ENCODE peak calls at places on chromosomes 12 and 14, in seven cellular contexts. X, P, U, K, B, W and T are unnamed samples.

GRCh38 chr12:76025601-76026575 is 5.7 kb downstream of the PHLDA1 start:
- DNase-seq in W (no peak), P (no peak), K (no peak), X (no peak), B (no peak), U (no peak), T (no peak)

GRCh38 chr14:77322951-77323350 is 2.1 kb downstream of the GSTZ1 start:
- DNase-seq in P (no peak), B (no peak), K (no peak), U (no peak), X (no peak), W (no peak), T (no peak)

GRCh38 chr12:108123382-108123781 is 5.7 kb upstream of the WSCD2 start:
- DNase-seq in U (no peak), K (no peak), P (no peak), W (no peak), X (no peak), B (no peak), T (no peak)

GRCh38 chr14:86575141-86575540 is 1045.2 kb downstream of the FLRT2 start:
- DNase-seq in W (no peak), B (no peak), P (no peak), U (no peak), K (no peak), X (no peak), T (no peak)

GRCh38 chr14:68468437-68469207 is 324.2 kb downstream of the ZFP36L1 start:
- DNase-seq in P (no peak), U (peak), K (no peak), W (no peak), B (no peak), X (peak), T (no peak)

GRCh38 chr12:55682087-55682796 is 25.5 kb downstream of the ITGA7 start:
- DNase-seq in X (no peak), U (no peak), B (no peak), W (no peak), K (no peak), P (peak), T (no peak)

GRCh38 chr12:120479458-120479857 is 9.9 kb upstream of the SRSF9 start:
- DNase-seq in B (no peak), U (no peak), W (no peak), X (no peak), K (no peak), P (no peak), T (no peak)

GRCh38 chr12:130281157-130281799 is 56.4 kb upstream of the PIWIL1 start:
- DNase-seq in K (peak), X (peak), P (peak), B (peak), W (no peak), U (no peak), T (peak)

GRCh38 chr14:69873877-69874780 is 5.1 kb upstream of the SMOC1 start:
- DNase-seq in P (no peak), X (no peak), B (no peak), K (no peak), U (peak), W (no peak), T (no peak)

GRCh38 chr12:122067966-122068365 is 10.6 kb upstream of the MLXIP start:
- DNase-seq in K (no peak), W (no peak), U (no peak), B (peak), P (peak), X (peak), T (no peak)

GRCh38 chr14:24063263-24063836 is 8.0 kb upstream of the CPNE6 start:
- DNase-seq in K (no peak), U (no peak), X (no peak), W (no peak), B (no peak), P (no peak), T (no peak)

GRCh38 chr14:99174081-99174851 is 97.7 kb downstream of the BCL11B start:
- DNase-seq in B (no peak), P (no peak), W (no peak), X (no peak), U (no peak), K (no peak), T (no peak)

GRCh38 chr14:26199599-26200370 is 398.0 kb downstream of the NOVA1 start:
- DNase-seq in B (no peak), W (no peak), P (no peak), K (no peak), X (no peak), U (peak), T (no peak)

GRCh38 chr14:72708708-72709475 is 185.0 kb downstream of the DPF3 start:
- DNase-seq in U (no peak), X (no peak), B (no peak), W (no peak), K (no peak), P (no peak), T (no peak)

GRCh38 chr12:53376747-53377146 is 3.2 kb upstream of the SP1 start:
- DNase-seq in U (no peak), P (no peak), X (no peak), K (no peak), W (no peak), B (no peak), T (no peak)

GRCh38 chr12:104604995-104605675 is 148.4 kb downstream of the CHST11 start:
- DNase-seq in K (no peak), X (no peak), P (no peak), W (no peak), B (no peak), U (no peak), T (no peak)

GRCh38 chr12:22443379-22444316 is 100.7 kb downstream of the C2CD5 start:
- DNase-seq in K (peak), P (peak), B (peak), U (peak), X (no peak), W (no peak), T (peak)

GRCh38 chr12:76135456-76135855 is 51.0 kb upstream of the NAP1L1 start:
- DNase-seq in P (no peak), U (no peak), X (no peak), K (no peak), W (no peak), B (no peak), T (no peak)

GRCh38 chr12:113071063-113071426 is 14.5 kb downstream of the DTX1 start:
- DNase-seq in U (no peak), P (no peak), X (no peak), W (peak), K (no peak), B (no peak), T (no peak)

GRCh38 chr14:91398707-91399106 is 18.9 kb downstream of the CCDC88C start:
- DNase-seq in W (no peak), X (no peak), P (no peak), B (no peak), K (no peak), U (no peak), T (no peak)

GRCh38 chr14:46048127-46048526 is 603.5 kb downstream of the RPL10L start:
- DNase-seq in W (no peak), K (no peak), B (no peak), P (no peak), U (peak), X (no peak), T (peak)

GRCh38 chr12:102051431-102051965 is 10.3 kb downstream of the WASHC3 start:
- DNase-seq in K (no peak), U (no peak), B (no peak), X (no peak), P (no peak), W (no peak), T (no peak)

GRCh38 chr12:105067511-105068031 is 16.7 kb downstream of the ALDH1L2 start:
- DNase-seq in W (no peak), P (no peak), K (no peak), X (no peak), U (no peak), B (no peak), T (no peak)

GRCh38 chr14:77638738-77639137 is 22.3 kb upstream of the SPTLC2 start:
- DNase-seq in U (peak), B (no peak), P (no peak), W (no peak), K (no peak), X (no peak), T (no peak)

GRCh38 chr14:83309833-83310232 is 1776.2 kb upstream of the SEL1L start:
- DNase-seq in P (no peak), K (no peak), B (no peak), W (no peak), X (no peak), U (no peak), T (no peak)

GRCh38 chr14:58082491-58083098 is 69.4 kb downstream of the ARMH4 start:
- DNase-seq in P (no peak), W (no peak), U (peak), K (no peak), B (no peak), X (no peak), T (no peak)

GRCh38 chr14:99872786-99873440 is 79.7 kb downstream of the EML1 start:
- DNase-seq in K (no peak), P (no peak), U (no peak), B (no peak), X (no peak), W (no peak), T (no peak)

GRCh38 chr12:121816925-121817647 is 13.3 kb downstream of the SETD1B start:
- DNase-seq in P (no peak), U (no peak), K (no peak), B (no peak), X (no peak), W (no peak), T (no peak)

GRCh38 chr12:131003676-131004075 is 50.0 kb downstream of the ADGRD1 start:
- DNase-seq in P (no peak), W (no peak), U (no peak), B (no peak), X (no peak), K (no peak), T (no peak)

GRCh38 chr12:70849265-70849960 is 71.1 kb downstream of the PTPRR start:
- DNase-seq in P (no peak), K (no peak), X (no peak), U (peak), W (no peak), B (no peak), T (no peak)

GRCh38 chr14:33768458-33768830 is 182.4 kb downstream of the EGLN3 start:
- DNase-seq in P (no peak), U (no peak), W (no peak), X (no peak), K (no peak), B (no peak), T (no peak)

GRCh38 chr14:69191340-69192111 is at the start of gene EXD2:
- DNase-seq in K (peak), B (peak), U (peak), X (peak), W (peak), P (peak), T (peak)